ENCODE peak calls at places on chromosome 5, in nine cellular contexts. N is mucosa of descending colon, U is retinal pigment epithelial cell, X is choroid plexus epithelial cell, E is cardiac fibroblast, Q is astrocyte of the spinal cord, R is brain microvascular endothelial cell, T is astrocyte, M is GM12865. P is an unnamed sample.

GRCh38 chr5:136043968-136044610 is 15.3 kb downstream of the TGFBI start:
- DNase-seq in R (no peak), N (no peak), Q (no peak), U (no peak), M (no peak), T (no peak), E (no peak), X (no peak), P (no peak)

GRCh38 chr5:179980767-179981166 is 73.1 kb upstream of the TBC1D9B start:
- DNase-seq in E (no peak), T (no peak), R (no peak), X (no peak), U (no peak), N (no peak), M (no peak), Q (no peak), P (no peak)

GRCh38 chr5:1445895-1446601 is 808 bp upstream of the SLC6A3 start:
- DNase-seq in M (no peak), N (no peak), X (peak; percentile 4), R (no peak), T (no peak), Q (no peak), E (no peak), U (no peak), P (peak; percentile 40)

GRCh38 chr5:6819521-6819920 is 106.3 kb downstream of the TENT4A start:
- DNase-seq in R (no peak), T (no peak), Q (no peak), N (no peak), X (no peak), U (no peak), E (no peak), M (no peak), P (no peak)

GRCh38 chr5:123094919-123095693 is 6.1 kb downstream of the PRDM6 start:
- DNase-seq in Q (no peak), N (no peak), X (no peak), E (no peak), R (no peak), T (no peak), U (no peak), M (no peak), P (no peak)

GRCh38 chr5:79546782-79547428 is 33.0 kb upstream of the HOMER1 start:
- DNase-seq in E (no peak), R (no peak), X (peak; percentile 89), N (no peak), T (no peak), Q (peak; percentile 33), M (no peak), U (no peak), P (peak; percentile 69)

GRCh38 chr5:180201051-180201987 is 7.7 kb downstream of the RASGEF1C start:
- DNase-seq in X (peak; percentile 37), N (no peak), T (no peak), U (no peak), M (no peak), R (no peak), E (peak; percentile 47), Q (no peak), P (no peak)

GRCh38 chr5:127040779-127041520 is 10.6 kb upstream of the MARCHF3 start:
- DNase-seq in E (peak; percentile 66), M (no peak), R (peak; percentile 28), X (peak; percentile 55), N (peak; percentile 57), T (peak; percentile 75), U (no peak), Q (peak; percentile 63), P (no peak)

GRCh38 chr5:58460727-58461286 is 921 bp upstream of the PLK2 start:
- DNase-seq in X (peak; percentile 89), M (peak; percentile 89), Q (peak; percentile 87), T (peak; percentile 64), E (peak; percentile 92), U (peak; percentile 51), R (peak; percentile 80), N (peak; percentile 95), P (peak; percentile 77)

GRCh38 chr5:43078956-43079355 is 38.8 kb upstream of the ANXA2R start:
- DNase-seq in R (peak; percentile 82), X (peak; percentile 86), U (peak; percentile 91), N (no peak), Q (peak; percentile 55), T (peak; percentile 82), M (no peak), E (peak; percentile 85), P (peak; percentile 84)

GRCh38 chr5:98110270-98110669 is 663.2 kb upstream of the RGMB start:
- DNase-seq in N (no peak), U (no peak), E (peak; percentile 89), X (peak; percentile 75), Q (peak; percentile 66), M (no peak), R (peak; percentile 90), T (peak; percentile 93), P (peak; percentile 94)

GRCh38 chr5:135092476-135092875 is 58.4 kb upstream of the PITX1 start:
- DNase-seq in U (no peak), R (no peak), X (no peak), T (no peak), Q (no peak), N (no peak), M (no peak), E (no peak), P (no peak)

GRCh38 chr5:140186155-140186753 is 11.3 kb downstream of the CYSTM1 start:
- DNase-seq in U (no peak), R (no peak), N (no peak), X (no peak), E (no peak), T (no peak), Q (no peak), M (no peak), P (no peak)

GRCh38 chr5:149129181-149129580 is 12.1 kb upstream of the ABLIM3 start:
- DNase-seq in X (peak; percentile 46), U (no peak), R (no peak), Q (no peak), M (no peak), E (no peak), N (no peak), T (no peak), P (no peak)

GRCh38 chr5:32710859-32711692 is at the start of gene NPR3:
- DNase-seq in U (no peak), T (no peak), X (peak; percentile 61), E (peak; percentile 62), Q (peak; percentile 33), M (no peak), R (no peak), N (peak; percentile 27), P (peak; percentile 67)

DNA sequence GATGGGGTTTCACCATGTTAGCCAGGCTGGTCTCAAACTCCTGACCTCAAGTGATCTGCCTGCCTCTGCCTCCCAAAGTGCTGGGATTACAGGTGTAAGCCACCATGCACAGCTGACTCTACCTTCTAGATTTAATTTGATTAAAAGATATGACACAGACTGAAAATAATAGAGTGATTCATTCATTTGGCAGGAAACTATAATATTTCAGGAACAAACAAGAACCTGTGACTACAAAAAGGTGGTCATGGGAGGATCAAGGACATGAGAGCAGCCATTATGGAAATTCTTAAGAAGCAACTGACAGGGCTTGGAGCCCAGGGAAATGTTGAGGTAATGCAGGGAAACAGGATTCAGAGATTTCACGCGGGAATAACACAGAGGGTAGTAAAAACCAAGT is 265.5 kb upstream of the DAP start:
- DNase-seq in M (no peak), Q (no peak), U (no peak), R (no peak), X (no peak), T (no peak), E (no peak), N (no peak), P (no peak)
- H3K4me3 ChIP-seq in M (no peak overlapping the region), Q (no peak overlapping the region), U (no peak overlapping the region), R (no peak overlapping the region), X (no peak overlapping the region), T (no peak overlapping the region), E (no peak overlapping the region), N (no peak overlapping the region), P (no peak overlapping the region)

DNA sequence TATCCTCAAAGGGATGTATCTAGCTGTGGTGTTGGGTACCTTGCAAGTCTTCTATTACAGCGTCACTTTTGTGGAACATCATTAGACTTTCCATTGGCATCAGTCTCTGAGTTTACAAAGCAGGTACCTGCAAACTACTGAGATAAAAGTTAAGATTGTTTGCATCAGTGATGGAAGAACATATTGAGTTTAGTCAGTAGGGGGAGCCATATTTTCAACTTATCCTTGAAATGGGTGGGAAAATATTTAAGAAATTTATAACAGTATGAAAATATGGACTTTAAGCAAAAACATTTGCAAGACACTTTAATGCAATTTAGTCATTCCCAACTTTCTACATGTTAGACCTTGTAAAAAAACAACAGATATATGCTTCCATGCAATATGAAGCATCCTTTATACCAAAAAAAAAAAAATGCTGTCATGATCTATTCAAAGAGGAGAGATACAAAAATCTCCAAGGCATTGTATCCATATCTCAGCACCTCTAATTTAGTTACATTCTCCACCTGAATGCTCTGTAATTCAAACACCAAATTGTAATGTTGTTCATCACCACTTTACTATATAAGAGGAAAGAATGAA is 98.6 kb upstream of the ADAMTS19 start:
- DNase-seq in R (no peak), U (no peak), N (no peak), Q (peak; percentile 32), X (peak; percentile 36), M (peak; percentile 9), T (no peak), E (peak; percentile 44), P (peak; percentile 6)
- TF ChIP-seq CTCF in R (peak; percentile 29), U (peak; percentile 66), N (no peak), Q (peak; percentile 54), X (peak; percentile 51), M (peak; percentile 28), T (peak; percentile 42), E (peak; percentile 35), P (peak; percentile 23)

DNA sequence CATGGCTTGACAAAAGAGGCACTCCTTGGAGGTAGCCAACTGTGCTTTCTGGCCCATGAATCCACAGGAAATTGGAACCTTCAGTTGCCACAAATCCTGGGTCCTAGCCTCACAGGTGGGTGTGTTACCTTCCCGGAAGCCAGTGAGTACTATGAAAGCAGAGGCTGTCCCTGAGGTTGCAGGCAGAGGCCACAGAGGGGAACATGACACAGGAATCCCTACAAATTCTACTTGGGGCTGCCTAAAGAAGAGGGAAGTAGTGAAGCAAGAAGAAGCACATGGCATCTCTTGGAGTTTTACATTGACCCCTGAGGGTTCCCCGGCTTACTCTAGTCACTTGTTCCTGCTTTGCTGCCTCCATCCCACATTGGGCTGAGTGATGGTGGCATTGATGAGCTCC is 2.6 kb downstream of the SLC22A5 start:
- DNase-seq in R (no peak), T (no peak), X (no peak), N (no peak), E (no peak), U (no peak), M (no peak), Q (no peak), P (no peak)
- H3K4me3 ChIP-seq in R (no peak overlapping the region), T (no peak overlapping the region), X (no peak overlapping the region), N (no peak overlapping the region), E (no peak overlapping the region), U (no peak overlapping the region), M (no peak overlapping the region), Q (no peak overlapping the region), P (no peak overlapping the region)

GRCh38 chr5:128836571-128836970 is 128.7 kb upstream of the SLC27A6 start:
- DNase-seq in T (no peak), U (no peak), Q (no peak), N (no peak), E (no peak), X (no peak), R (no peak), M (no peak), P (no peak)

GRCh38 chr5:128838631-128839030 is 126.7 kb upstream of the SLC27A6 start:
- DNase-seq in R (no peak), N (no peak), E (no peak), M (no peak), Q (peak; percentile 33), X (no peak), T (no peak), U (no peak), P (no peak)

GRCh38 chr5:128844354-128844923 is 120.8 kb upstream of the SLC27A6 start:
- DNase-seq in M (no peak), R (no peak), U (no peak), X (peak; percentile 63), E (peak; percentile 51), N (no peak), T (peak; percentile 8), Q (peak; percentile 58), P (peak; percentile 44)

GRCh38 chr5:128842241-128842640 is 123.0 kb upstream of the SLC27A6 start:
- DNase-seq in X (peak; percentile 44), T (no peak), U (peak; percentile 39), Q (no peak), M (no peak), N (no peak), R (no peak), E (peak; percentile 13), P (no peak)
- TF ChIP-seq CTCF in X (peak; percentile 44), T (no peak), U (peak; percentile 34), Q (no peak), M (no peak), N (no peak), R (peak; percentile 6), E (no peak), P (no peak)

P was measured in foreskin fibroblast.